ENCODE peak calls at places on chromosomes 3 and 15, in six cellular contexts. One of them, this sample, is unnamed.

GRCh38 chr3:3665961-3666640 is 133.1 kb upstream of the LRRN1 start:
- DNase-seq in retinal pigment epithelial cell: no peak
- DNase-seq in fibroblast of mammary gland: no peak
- DNase-seq in gastrocnemius medialis: no peak
- DNase-seq in PC-3: no peak
- DNase-seq in endothelial cell: no peak
- DNase-seq in this sample: no peak

GRCh38 chr3:94185753-94186152 is 122.9 kb downstream of the NSUN3 start:
- DNase-seq in retinal pigment epithelial cell: no peak
- DNase-seq in fibroblast of mammary gland: no peak
- DNase-seq in gastrocnemius medialis: no peak
- DNase-seq in PC-3: peak
- DNase-seq in endothelial cell: no peak
- DNase-seq in this sample: no peak

GRCh38 chr15:64883097-64883581 is 28.6 kb upstream of the ANKDD1A start:
- DNase-seq in retinal pigment epithelial cell: no peak
- DNase-seq in fibroblast of mammary gland: peak
- DNase-seq in gastrocnemius medialis: no peak
- DNase-seq in PC-3: no peak
- DNase-seq in endothelial cell: no peak
- DNase-seq in this sample: peak

GRCh38 chr3:194255252-194256039 is 95.7 kb downstream of the CPN2 start:
- DNase-seq in retinal pigment epithelial cell: peak
- DNase-seq in fibroblast of mammary gland: no peak
- DNase-seq in gastrocnemius medialis: peak
- DNase-seq in PC-3: no peak
- DNase-seq in endothelial cell: peak
- DNase-seq in this sample: no peak

GRCh38 chr3:116037954-116038911 is 407.1 kb downstream of the LSAMP start:
- DNase-seq in retinal pigment epithelial cell: no peak
- DNase-seq in fibroblast of mammary gland: peak
- DNase-seq in gastrocnemius medialis: no peak
- DNase-seq in PC-3: no peak
- DNase-seq in endothelial cell: no peak
- DNase-seq in this sample: peak

GRCh38 chr15:64232400-64232799 is 69.6 kb upstream of the PPIB start:
- DNase-seq in retinal pigment epithelial cell: peak
- DNase-seq in fibroblast of mammary gland: peak
- DNase-seq in gastrocnemius medialis: no peak
- DNase-seq in PC-3: peak
- DNase-seq in endothelial cell: no peak
- DNase-seq in this sample: peak

GRCh38 chr15:51117270-51117669 is 22.6 kb upstream of the TNFAIP8L3 start:
- DNase-seq in retinal pigment epithelial cell: no peak
- DNase-seq in fibroblast of mammary gland: peak
- DNase-seq in gastrocnemius medialis: no peak
- DNase-seq in PC-3: no peak
- DNase-seq in endothelial cell: no peak
- DNase-seq in this sample: peak

GRCh38 chr3:161171113-161171512 is 50.0 kb upstream of the NMD3 start:
- DNase-seq in retinal pigment epithelial cell: no peak
- DNase-seq in fibroblast of mammary gland: peak
- DNase-seq in gastrocnemius medialis: peak
- DNase-seq in PC-3: peak
- DNase-seq in endothelial cell: no peak
- DNase-seq in this sample: peak

GRCh38 chr3:9966841-9967240 is 14.6 kb upstream of the PRRT3 start:
- DNase-seq in retinal pigment epithelial cell: no peak
- DNase-seq in fibroblast of mammary gland: no peak
- DNase-seq in gastrocnemius medialis: no peak
- DNase-seq in PC-3: no peak
- DNase-seq in endothelial cell: no peak
- DNase-seq in this sample: no peak

GRCh38 chr15:54644796-54645195 is 551.9 kb downstream of the RSL24D1 start:
- DNase-seq in retinal pigment epithelial cell: no peak
- DNase-seq in fibroblast of mammary gland: no peak
- DNase-seq in gastrocnemius medialis: no peak
- DNase-seq in PC-3: no peak
- DNase-seq in endothelial cell: no peak
- DNase-seq in this sample: no peak

GRCh38 chr3:195258449-195259145 is 12.4 kb downstream of the XXYLT1 start:
- DNase-seq in retinal pigment epithelial cell: no peak
- DNase-seq in fibroblast of mammary gland: no peak
- DNase-seq in gastrocnemius medialis: no peak
- DNase-seq in PC-3: no peak
- DNase-seq in endothelial cell: no peak
- DNase-seq in this sample: no peak

GRCh38 chr3:184619348-184619747 is 57.8 kb downstream of the EPHB3 start:
- DNase-seq in retinal pigment epithelial cell: no peak
- DNase-seq in fibroblast of mammary gland: no peak
- DNase-seq in gastrocnemius medialis: no peak
- DNase-seq in PC-3: no peak
- DNase-seq in endothelial cell: peak
- DNase-seq in this sample: peak

GRCh38 chr15:98906712-98907083 is 100.9 kb downstream of the PGPEP1L start:
- DNase-seq in retinal pigment epithelial cell: no peak
- DNase-seq in fibroblast of mammary gland: peak
- DNase-seq in gastrocnemius medialis: no peak
- DNase-seq in PC-3: peak
- DNase-seq in endothelial cell: no peak
- DNase-seq in this sample: no peak

GRCh38 chr3:46006646-46007045 is 11.0 kb upstream of the FYCO1 start:
- DNase-seq in retinal pigment epithelial cell: no peak
- DNase-seq in fibroblast of mammary gland: peak
- DNase-seq in gastrocnemius medialis: no peak
- DNase-seq in PC-3: peak
- DNase-seq in endothelial cell: no peak
- DNase-seq in this sample: peak

GRCh38 chr3:52240059-52240885 is 1.3 kb upstream of the TWF2 start:
- DNase-seq in retinal pigment epithelial cell: peak
- DNase-seq in fibroblast of mammary gland: peak
- DNase-seq in gastrocnemius medialis: peak
- DNase-seq in PC-3: peak
- DNase-seq in endothelial cell: peak
- DNase-seq in this sample: peak

GRCh38 chr15:41567261-41567660 is 8.2 kb downstream of the TYRO3 start:
- DNase-seq in retinal pigment epithelial cell: no peak
- DNase-seq in fibroblast of mammary gland: no peak
- DNase-seq in gastrocnemius medialis: no peak
- DNase-seq in PC-3: no peak
- DNase-seq in endothelial cell: no peak
- DNase-seq in this sample: no peak
- TF ChIP-seq CTCF in retinal pigment epithelial cell: no peak
- TF ChIP-seq CTCF in fibroblast of mammary gland: no peak
- TF ChIP-seq CTCF in gastrocnemius medialis: no peak
- TF ChIP-seq CTCF in PC-3: no peak
- TF ChIP-seq CTCF in endothelial cell: no peak
- TF ChIP-seq CTCF in this sample: no peak

GRCh38 chr15:69904296-69904560 is 193.5 kb downstream of the TLE3 start:
- DNase-seq in retinal pigment epithelial cell: no peak
- DNase-seq in fibroblast of mammary gland: no peak
- DNase-seq in gastrocnemius medialis: no peak
- DNase-seq in PC-3: no peak
- DNase-seq in endothelial cell: no peak
- DNase-seq in this sample: no peak
- TF ChIP-seq CTCF in retinal pigment epithelial cell: no peak
- TF ChIP-seq CTCF in fibroblast of mammary gland: no peak
- TF ChIP-seq CTCF in gastrocnemius medialis: no peak
- TF ChIP-seq CTCF in PC-3: no peak
- TF ChIP-seq CTCF in endothelial cell: no peak
- TF ChIP-seq CTCF in this sample: no peak

GRCh38 chr15:57377478-57377847 is 1.2 kb downstream of the CGNL1 start:
- DNase-seq in retinal pigment epithelial cell: no peak
- DNase-seq in fibroblast of mammary gland: no peak
- DNase-seq in gastrocnemius medialis: no peak
- DNase-seq in PC-3: peak
- DNase-seq in endothelial cell: no peak
- DNase-seq in this sample: no peak
- TF ChIP-seq CTCF in retinal pigment epithelial cell: no peak
- TF ChIP-seq CTCF in fibroblast of mammary gland: no peak
- TF ChIP-seq CTCF in gastrocnemius medialis: no peak
- TF ChIP-seq CTCF in PC-3: peak
- TF ChIP-seq CTCF in endothelial cell: no peak
- TF ChIP-seq CTCF in this sample: no peak

DNA sequence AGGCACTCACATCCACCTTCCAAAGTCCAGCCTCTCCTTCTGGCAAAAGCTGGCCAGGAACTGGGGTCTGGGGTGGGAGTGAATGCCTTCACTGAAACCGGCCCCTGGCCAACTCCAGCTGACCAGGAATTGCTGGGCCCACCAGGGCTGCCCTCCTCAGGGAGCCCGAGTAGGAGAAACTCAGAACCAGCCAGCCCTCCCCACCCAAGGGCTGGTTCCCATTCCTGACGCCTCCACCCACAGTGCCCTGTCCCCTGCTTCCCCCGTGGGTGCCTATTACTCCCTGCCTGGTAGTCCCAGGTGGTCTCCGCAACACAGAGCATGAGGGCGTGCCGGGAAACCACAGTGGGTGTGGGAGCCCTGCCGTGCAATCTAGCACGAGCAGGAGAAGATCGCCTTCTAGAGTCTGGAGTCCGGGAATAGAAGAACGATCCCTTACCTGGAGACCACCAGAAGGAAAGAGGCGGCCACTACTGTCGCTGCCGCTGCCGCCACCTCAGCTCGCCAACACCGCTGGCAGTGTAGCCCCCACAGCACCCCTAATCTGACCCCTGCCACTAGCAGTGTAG is 178.8 kb downstream of the POTEB3 start:
- DNase-seq in retinal pigment epithelial cell: no peak
- DNase-seq in fibroblast of mammary gland: no peak
- DNase-seq in gastrocnemius medialis: no peak
- DNase-seq in PC-3: peak
- DNase-seq in endothelial cell: no peak
- DNase-seq in this sample: no peak
- TF ChIP-seq CTCF in retinal pigment epithelial cell: no peak
- TF ChIP-seq CTCF in fibroblast of mammary gland: no peak
- TF ChIP-seq CTCF in gastrocnemius medialis: no peak
- TF ChIP-seq CTCF in PC-3: no peak
- TF ChIP-seq CTCF in endothelial cell: no peak
- TF ChIP-seq CTCF in this sample: no peak

GRCh38 chr3:123656691-123657090 is 71.8 kb upstream of the HACD2 start:
- DNase-seq in retinal pigment epithelial cell: no peak
- DNase-seq in fibroblast of mammary gland: no peak
- DNase-seq in gastrocnemius medialis: no peak
- DNase-seq in PC-3: peak
- DNase-seq in endothelial cell: no peak
- DNase-seq in this sample: no peak
- TF ChIP-seq CTCF in retinal pigment epithelial cell: peak
- TF ChIP-seq CTCF in fibroblast of mammary gland: peak
- TF ChIP-seq CTCF in gastrocnemius medialis: no peak
- TF ChIP-seq CTCF in PC-3: peak
- TF ChIP-seq CTCF in endothelial cell: peak
- TF ChIP-seq CTCF in this sample: no peak

This sample was measured in AG10803.